ENCODE peak calls at places on chromosome 18, in nine cellular contexts. One of them, this sample, is unnamed.

GRCh38 chr18:50203801-50204604 is 9.1 kb upstream of the MYO5B start:
- DNase-seq in GM06990: no peak
- DNase-seq in esophagus squamous epithelium: no peak
- DNase-seq in left lung: no peak
- DNase-seq in body of pancreas: peak; percentile 73
- DNase-seq in fibroblast of lung: peak; percentile 22
- DNase-seq in tibial artery: no peak
- DNase-seq in retinal pigment epithelial cell: no peak
- DNase-seq in mammary epithelial cell: no peak
- DNase-seq in this sample: no peak

GRCh38 chr18:10230072-10230471 is 224.4 kb upstream of the APCDD1 start:
- DNase-seq in GM06990: no peak
- DNase-seq in esophagus squamous epithelium: no peak
- DNase-seq in left lung: no peak
- DNase-seq in body of pancreas: no peak
- DNase-seq in fibroblast of lung: peak; percentile 88
- DNase-seq in tibial artery: no peak
- DNase-seq in retinal pigment epithelial cell: no peak
- DNase-seq in mammary epithelial cell: peak; percentile 91
- DNase-seq in this sample: no peak

GRCh38 chr18:78965260-78965659 is 14.4 kb upstream of the SALL3 start:
- DNase-seq in GM06990: no peak
- DNase-seq in esophagus squamous epithelium: no peak
- DNase-seq in left lung: no peak
- DNase-seq in body of pancreas: no peak
- DNase-seq in fibroblast of lung: no peak
- DNase-seq in tibial artery: no peak
- DNase-seq in retinal pigment epithelial cell: no peak
- DNase-seq in mammary epithelial cell: no peak
- DNase-seq in this sample: no peak

GRCh38 chr18:72409923-72410322 is 134.2 kb downstream of the CBLN2 start:
- DNase-seq in GM06990: no peak
- DNase-seq in esophagus squamous epithelium: no peak
- DNase-seq in left lung: no peak
- DNase-seq in body of pancreas: no peak
- DNase-seq in fibroblast of lung: no peak
- DNase-seq in tibial artery: no peak
- DNase-seq in retinal pigment epithelial cell: no peak
- DNase-seq in mammary epithelial cell: no peak
- DNase-seq in this sample: no peak

GRCh38 chr18:44733754-44734465 is 53.2 kb downstream of the SETBP1 start:
- DNase-seq in GM06990: no peak
- DNase-seq in esophagus squamous epithelium: no peak
- DNase-seq in left lung: no peak
- DNase-seq in body of pancreas: no peak
- DNase-seq in fibroblast of lung: no peak
- DNase-seq in tibial artery: no peak
- DNase-seq in retinal pigment epithelial cell: no peak
- DNase-seq in mammary epithelial cell: peak; percentile 14
- DNase-seq in this sample: no peak

GRCh38 chr18:2981212-2981728 is 31.7 kb downstream of the LPIN2 start:
- DNase-seq in GM06990: no peak
- DNase-seq in esophagus squamous epithelium: no peak
- DNase-seq in left lung: no peak
- DNase-seq in body of pancreas: no peak
- DNase-seq in fibroblast of lung: peak; percentile 96
- DNase-seq in tibial artery: no peak
- DNase-seq in retinal pigment epithelial cell: peak; percentile 98
- DNase-seq in mammary epithelial cell: peak; percentile 69
- DNase-seq in this sample: no peak

GRCh38 chr18:54984908-54985307 is 25.6 kb upstream of the CCDC68 start:
- DNase-seq in GM06990: no peak
- DNase-seq in esophagus squamous epithelium: no peak
- DNase-seq in left lung: no peak
- DNase-seq in body of pancreas: no peak
- DNase-seq in fibroblast of lung: no peak
- DNase-seq in tibial artery: no peak
- DNase-seq in retinal pigment epithelial cell: no peak
- DNase-seq in mammary epithelial cell: no peak
- DNase-seq in this sample: no peak

GRCh38 chr18:40019797-40020392 is 1935.1 kb upstream of the PIK3C3 start:
- DNase-seq in GM06990: no peak
- DNase-seq in esophagus squamous epithelium: no peak
- DNase-seq in left lung: no peak
- DNase-seq in body of pancreas: no peak
- DNase-seq in fibroblast of lung: no peak
- DNase-seq in tibial artery: no peak
- DNase-seq in retinal pigment epithelial cell: no peak
- DNase-seq in mammary epithelial cell: no peak
- DNase-seq in this sample: no peak

GRCh38 chr18:78979058-78979680 is 449 bp upstream of the SALL3 start:
- DNase-seq in GM06990: no peak
- DNase-seq in esophagus squamous epithelium: no peak
- DNase-seq in left lung: peak; percentile 65
- DNase-seq in body of pancreas: no peak
- DNase-seq in fibroblast of lung: no peak
- DNase-seq in tibial artery: no peak
- DNase-seq in retinal pigment epithelial cell: no peak
- DNase-seq in mammary epithelial cell: no peak
- DNase-seq in this sample: no peak

GRCh38 chr18:62214790-62215189 is 27.7 kb downstream of the RELCH start:
- DNase-seq in GM06990: no peak
- DNase-seq in esophagus squamous epithelium: no peak
- DNase-seq in left lung: no peak
- DNase-seq in body of pancreas: no peak
- DNase-seq in fibroblast of lung: no peak
- DNase-seq in tibial artery: no peak
- DNase-seq in retinal pigment epithelial cell: no peak
- DNase-seq in mammary epithelial cell: no peak
- DNase-seq in this sample: no peak

GRCh38 chr18:27954226-27954625 is 222.7 kb downstream of the CDH2 start:
- DNase-seq in GM06990: no peak
- DNase-seq in esophagus squamous epithelium: no peak
- DNase-seq in left lung: no peak
- DNase-seq in body of pancreas: no peak
- DNase-seq in fibroblast of lung: peak; percentile 86
- DNase-seq in tibial artery: no peak
- DNase-seq in retinal pigment epithelial cell: no peak
- DNase-seq in mammary epithelial cell: peak; percentile 45
- DNase-seq in this sample: no peak

GRCh38 chr18:57743008-57743407 is 60.1 kb downstream of the ATP8B1 start:
- DNase-seq in GM06990: no peak
- DNase-seq in esophagus squamous epithelium: no peak
- DNase-seq in left lung: no peak
- DNase-seq in body of pancreas: no peak
- DNase-seq in fibroblast of lung: peak; percentile 54
- DNase-seq in tibial artery: no peak
- DNase-seq in retinal pigment epithelial cell: peak; percentile 40
- DNase-seq in mammary epithelial cell: peak; percentile 83
- DNase-seq in this sample: peak; percentile 85

GRCh38 chr18:32771169-32771751 is 1.6 kb downstream of the KLHL14 start:
- DNase-seq in GM06990: peak; percentile 26
- DNase-seq in esophagus squamous epithelium: no peak
- DNase-seq in left lung: peak; percentile 51
- DNase-seq in body of pancreas: peak; percentile 18
- DNase-seq in fibroblast of lung: no peak
- DNase-seq in tibial artery: no peak
- DNase-seq in retinal pigment epithelial cell: no peak
- DNase-seq in mammary epithelial cell: no peak
- DNase-seq in this sample: no peak

DNA sequence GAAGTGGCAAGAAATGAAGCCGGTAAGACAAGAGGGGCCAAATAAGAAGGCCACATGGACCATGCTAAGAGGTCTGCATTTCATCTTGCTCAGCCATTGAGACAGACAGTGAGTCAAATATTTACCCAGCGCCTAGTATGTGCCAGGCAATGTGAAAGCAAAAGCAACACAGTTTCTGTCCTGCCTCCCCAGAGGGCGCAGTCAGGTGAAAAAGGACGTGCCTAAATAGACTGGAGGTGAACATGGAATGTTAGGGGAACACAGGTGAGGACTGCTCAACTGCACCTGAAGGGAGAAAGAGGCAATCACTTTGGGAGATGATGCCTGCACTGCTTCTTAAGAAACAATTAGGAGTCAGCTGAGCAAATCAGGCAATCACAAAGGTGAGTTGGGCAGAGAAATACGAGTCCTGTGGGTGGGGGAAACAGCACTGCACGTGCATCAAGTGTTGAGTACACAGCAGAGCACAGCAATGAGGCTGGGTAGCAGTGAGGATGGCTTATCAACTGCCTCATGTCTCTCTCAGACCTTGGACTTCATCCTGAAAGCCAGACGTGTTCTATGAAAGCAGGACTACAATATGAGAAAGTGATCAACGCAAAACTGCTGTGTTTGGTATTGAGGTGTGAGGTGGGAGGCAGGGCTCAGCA is 218.3 kb upstream of the SMAD7 start:
- DNase-seq in GM06990: peak; percentile 31
- DNase-seq in esophagus squamous epithelium: no peak
- DNase-seq in left lung: no peak
- DNase-seq in body of pancreas: peak; percentile 65
- DNase-seq in fibroblast of lung: no peak
- DNase-seq in tibial artery: no peak
- DNase-seq in retinal pigment epithelial cell: no peak
- DNase-seq in mammary epithelial cell: no peak
- DNase-seq in this sample: no peak
- TF ChIP-seq CTCF in GM06990: peak; percentile 49
- TF ChIP-seq CTCF in esophagus squamous epithelium: no peak
- TF ChIP-seq CTCF in left lung: no peak
- TF ChIP-seq CTCF in body of pancreas: no peak
- TF ChIP-seq CTCF in fibroblast of lung: no peak
- TF ChIP-seq CTCF in tibial artery: no peak
- TF ChIP-seq CTCF in retinal pigment epithelial cell: no peak
- TF ChIP-seq CTCF in mammary epithelial cell: no peak
- TF ChIP-seq CTCF in this sample: no peak

DNA sequence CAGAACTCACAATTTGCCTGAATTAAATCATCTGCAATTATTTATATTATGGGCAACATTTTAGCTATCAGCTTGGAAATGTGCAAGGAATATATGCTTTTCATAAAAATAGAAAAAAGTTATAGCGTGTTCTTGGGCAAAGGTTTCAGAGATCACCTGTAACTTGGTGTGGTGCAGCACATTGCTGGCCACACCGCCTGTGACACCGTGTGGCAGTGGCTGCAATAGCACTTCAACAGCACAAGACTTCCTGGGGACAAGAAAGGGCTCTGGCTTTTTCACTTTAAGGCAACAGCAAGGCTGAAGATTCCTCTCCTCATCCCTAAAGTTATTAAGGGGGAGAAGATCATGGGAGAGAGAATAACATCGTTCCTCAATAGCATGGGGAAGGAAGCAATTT is 14.8 kb upstream of the SERPINB3 start:
- DNase-seq in GM06990: no peak
- DNase-seq in esophagus squamous epithelium: no peak
- DNase-seq in left lung: peak; percentile 31
- DNase-seq in body of pancreas: peak; percentile 26
- DNase-seq in fibroblast of lung: no peak
- DNase-seq in tibial artery: no peak
- DNase-seq in retinal pigment epithelial cell: no peak
- DNase-seq in mammary epithelial cell: peak; percentile 35
- DNase-seq in this sample: no peak
- TF ChIP-seq CTCF in GM06990: peak; percentile 78
- TF ChIP-seq CTCF in esophagus squamous epithelium: peak; percentile 22
- TF ChIP-seq CTCF in left lung: no peak
- TF ChIP-seq CTCF in body of pancreas: peak; percentile 27
- TF ChIP-seq CTCF in fibroblast of lung: no peak
- TF ChIP-seq CTCF in tibial artery: no peak
- TF ChIP-seq CTCF in retinal pigment epithelial cell: peak; percentile 53
- TF ChIP-seq CTCF in mammary epithelial cell: peak; percentile 85
- TF ChIP-seq CTCF in this sample: no peak

DNA sequence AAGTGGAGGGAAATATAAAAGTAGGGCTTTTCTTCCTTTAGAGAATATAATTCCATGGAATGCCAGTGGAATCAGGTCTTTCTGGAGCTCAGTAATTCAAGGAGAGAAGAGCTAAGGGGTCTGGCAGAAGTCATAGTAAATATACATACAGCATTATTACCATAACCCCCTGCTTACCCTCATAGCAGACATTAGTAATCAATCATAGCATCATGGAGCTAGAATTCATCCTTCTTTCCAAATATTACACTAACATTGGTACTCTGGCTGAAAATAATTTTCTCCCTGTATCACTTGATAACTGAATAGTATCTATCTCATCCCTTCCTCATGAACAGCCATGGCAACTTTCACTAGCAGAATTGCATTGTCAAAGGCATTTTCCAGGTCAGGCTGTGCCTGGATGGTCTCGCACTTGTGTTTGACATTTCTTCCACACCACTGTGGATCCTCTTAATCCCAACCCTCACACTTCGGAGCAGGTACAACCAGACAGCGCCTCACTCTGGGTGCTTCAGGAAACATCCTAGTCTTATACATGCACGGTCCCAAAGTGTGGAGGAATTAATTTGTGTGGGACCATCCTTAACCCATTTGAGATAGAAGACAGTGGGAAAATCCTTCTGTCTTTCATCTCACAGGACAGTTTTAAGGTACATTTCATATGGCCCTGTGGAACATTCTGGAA is 84.2 kb upstream of the SEC11C start:
- DNase-seq in GM06990: no peak
- DNase-seq in esophagus squamous epithelium: no peak
- DNase-seq in left lung: no peak
- DNase-seq in body of pancreas: no peak
- DNase-seq in fibroblast of lung: peak; percentile 8
- DNase-seq in tibial artery: no peak
- DNase-seq in retinal pigment epithelial cell: no peak
- DNase-seq in mammary epithelial cell: no peak
- DNase-seq in this sample: no peak
- TF ChIP-seq CTCF in GM06990: no peak
- TF ChIP-seq CTCF in esophagus squamous epithelium: no peak
- TF ChIP-seq CTCF in left lung: no peak
- TF ChIP-seq CTCF in body of pancreas: no peak
- TF ChIP-seq CTCF in fibroblast of lung: peak; percentile 17
- TF ChIP-seq CTCF in tibial artery: no peak
- TF ChIP-seq CTCF in retinal pigment epithelial cell: peak; percentile 33
- TF ChIP-seq CTCF in mammary epithelial cell: peak; percentile 28
- TF ChIP-seq CTCF in this sample: no peak

DNA sequence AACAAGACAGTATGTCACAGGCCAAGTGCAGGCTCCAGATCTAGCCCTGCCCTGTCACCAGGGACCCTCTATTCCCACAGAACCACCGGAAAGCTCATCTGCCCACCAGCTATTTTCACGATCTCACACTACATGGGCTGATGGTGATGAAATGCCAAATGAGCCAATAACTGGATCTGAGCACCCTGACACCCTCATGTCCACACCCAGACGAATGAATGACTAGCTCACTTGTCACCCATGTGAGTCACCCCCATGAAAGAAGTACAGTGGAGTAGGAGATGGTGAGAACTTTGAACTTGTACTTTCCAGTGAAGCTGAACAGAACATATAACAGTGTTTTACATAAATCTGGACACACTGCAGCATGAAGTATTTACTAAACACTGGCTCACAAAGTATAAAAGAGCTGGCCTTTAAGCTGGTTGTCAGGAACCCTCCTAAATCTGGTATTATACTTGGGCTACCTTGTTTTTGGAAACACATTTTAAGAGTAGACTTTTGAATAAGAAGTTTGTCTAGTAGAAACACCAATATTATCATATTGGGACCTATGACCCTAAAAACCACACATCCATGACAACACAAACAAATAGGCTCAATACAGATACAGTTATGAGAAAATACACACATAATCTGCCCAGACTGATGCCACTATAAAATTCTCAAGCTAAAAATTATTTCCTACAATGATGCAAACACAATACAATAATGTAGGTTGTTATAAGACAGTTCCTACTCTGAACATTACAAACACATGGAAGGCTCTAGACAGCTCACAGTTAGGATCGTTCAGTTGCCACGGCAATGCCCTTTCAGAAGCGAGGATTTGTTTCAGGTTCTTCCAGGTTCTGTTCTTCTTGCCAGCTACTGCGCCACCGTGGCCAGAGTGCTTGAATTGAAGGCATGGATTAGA is 19.0 kb downstream of the INO80C start:
- DNase-seq in GM06990: no peak
- DNase-seq in esophagus squamous epithelium: no peak
- DNase-seq in left lung: no peak
- DNase-seq in body of pancreas: no peak
- DNase-seq in fibroblast of lung: peak; percentile 80
- DNase-seq in tibial artery: no peak
- DNase-seq in retinal pigment epithelial cell: no peak
- DNase-seq in mammary epithelial cell: peak; percentile 100
- DNase-seq in this sample: no peak
- TF ChIP-seq CTCF in GM06990: no peak
- TF ChIP-seq CTCF in esophagus squamous epithelium: no peak
- TF ChIP-seq CTCF in left lung: no peak
- TF ChIP-seq CTCF in body of pancreas: no peak
- TF ChIP-seq CTCF in fibroblast of lung: no peak
- TF ChIP-seq CTCF in tibial artery: no peak
- TF ChIP-seq CTCF in retinal pigment epithelial cell: no peak
- TF ChIP-seq CTCF in mammary epithelial cell: peak; percentile 5
- TF ChIP-seq CTCF in this sample: no peak

This sample was measured in ascending aorta.